ENCODE peak calls at places on chromosome 19, in ten cellular contexts. N is brain microvascular endothelial cell, O is thoracic aorta, P is breast epithelium, K is PC-3, X is heart right ventricle, C is uterus, U is heart left ventricle, I is fibroblast of lung, S is hepatocyte. W is an unnamed sample.
A peak's percentile ranks its signal among the peaks of the same experiment; 100 is the strongest.

GRCh38 chr19:28727133-28727834 is 485.7 kb downstream of the UQCRFS1 start:
- DNase-seq in N (no peak), O (no peak), P (no peak), K (no peak), X (no peak), C (no peak), U (no peak), I (peak; percentile 34), S (no peak), W (no peak)

GRCh38 chr19:58356236-58356970 is 3.1 kb upstream of the A1BG start:
- DNase-seq in N (no peak), O (no peak), P (no peak), K (no peak), X (no peak), C (no peak), U (no peak), I (peak; percentile 39), S (no peak), W (no peak)

GRCh38 chr19:58538257-58539168 is 5.4 kb upstream of the TRIM28 start:
- DNase-seq in N (no peak), O (no peak), P (no peak), K (no peak), X (peak; percentile 53), C (no peak), U (no peak), I (no peak), S (peak; percentile 83), W (peak; percentile 62)

GRCh38 chr19:47446534-47447469 is 24.9 kb downstream of the SLC8A2 start:
- DNase-seq in N (no peak), O (no peak), P (no peak), K (peak; percentile 16), X (no peak), C (peak; percentile 55), U (no peak), I (no peak), S (peak; percentile 50), W (no peak)

GRCh38 chr19:54335164-54335563 is 3.8 kb downstream of the LILRA4 start:
- DNase-seq in N (no peak), O (no peak), P (no peak), K (no peak), X (no peak), C (no peak), U (no peak), I (no peak), S (no peak), W (peak; percentile 29)

GRCh38 chr19:34171539-34171876 is 796 bp upstream of the LSM14A start:
- DNase-seq in N (peak; percentile 55), O (no peak), P (no peak), K (peak; percentile 6), X (no peak), C (no peak), U (no peak), I (peak; percentile 73), S (no peak), W (no peak)

GRCh38 chr19:10013834-10014618 is 743 bp downstream of the RDH8 start:
- DNase-seq in N (no peak), O (no peak), P (no peak), K (peak; percentile 17), X (no peak), C (no peak), U (no peak), I (no peak), S (no peak), W (no peak)

GRCh38 chr19:36931684-36932083 is 15.6 kb downstream of the ZNF568 start:
- DNase-seq in N (no peak), O (no peak), P (no peak), K (no peak), X (no peak), C (no peak), U (no peak), I (no peak), S (no peak), W (no peak)

GRCh38 chr19:47267350-47267759 is 7.3 kb upstream of the INAFM1 start:
- DNase-seq in N (no peak), O (no peak), P (no peak), K (no peak), X (no peak), C (no peak), U (no peak), I (no peak), S (no peak), W (no peak)

GRCh38 chr19:35643255-35644205 is 2.0 kb downstream of the ETV2 start:
- DNase-seq in N (peak; percentile 63), O (no peak), P (peak; percentile 78), K (peak; percentile 72), X (peak; percentile 78), C (peak; percentile 83), U (peak; percentile 86), I (peak; percentile 76), S (peak; percentile 93), W (peak; percentile 89)

GRCh38 chr19:9381367-9381785 is 18.6 kb downstream of the ZNF177 start:
- DNase-seq in N (no peak), O (no peak), P (no peak), K (no peak), X (no peak), C (no peak), U (no peak), I (peak; percentile 4), S (no peak), W (no peak)

GRCh38 chr19:45972944-45973525 is 630 bp downstream of the NOVA2 start:
- DNase-seq in N (no peak), O (no peak), P (no peak), K (no peak), X (no peak), C (no peak), U (no peak), I (no peak), S (peak; percentile 13), W (no peak)

GRCh38 chr19:5144545-5145179 is 175.7 kb downstream of the KDM4B start:
- DNase-seq in N (no peak), O (no peak), P (no peak), K (no peak), X (no peak), C (no peak), U (peak; percentile 26), I (no peak), S (no peak), W (no peak)

GRCh38 chr19:34432797-34433196 is 4.6 kb downstream of the UBA2 start:
- DNase-seq in N (peak; percentile 18), O (no peak), P (no peak), K (no peak), X (peak; percentile 69), C (peak; percentile 29), U (peak; percentile 47), I (peak; percentile 20), S (no peak), W (peak; percentile 91)

GRCh38 chr19:50651174-50651573 is 1.9 kb downstream of the C19orf81 start:
- DNase-seq in N (no peak), O (no peak), P (no peak), K (no peak), X (no peak), C (no peak), U (no peak), I (no peak), S (no peak), W (no peak)

GRCh38 chr19:44696939-44697669 is 1.8 kb upstream of the CEACAM16 start:
- DNase-seq in N (no peak), O (no peak), P (no peak), K (no peak), X (no peak), C (no peak), U (no peak), I (no peak), S (no peak), W (no peak)

GRCh38 chr19:4234142-4234861 is 5.0 kb downstream of the EBI3 start:
- DNase-seq in N (no peak), O (no peak), P (no peak), K (no peak), X (no peak), C (no peak), U (no peak), I (no peak), S (no peak), W (no peak)

DNA sequence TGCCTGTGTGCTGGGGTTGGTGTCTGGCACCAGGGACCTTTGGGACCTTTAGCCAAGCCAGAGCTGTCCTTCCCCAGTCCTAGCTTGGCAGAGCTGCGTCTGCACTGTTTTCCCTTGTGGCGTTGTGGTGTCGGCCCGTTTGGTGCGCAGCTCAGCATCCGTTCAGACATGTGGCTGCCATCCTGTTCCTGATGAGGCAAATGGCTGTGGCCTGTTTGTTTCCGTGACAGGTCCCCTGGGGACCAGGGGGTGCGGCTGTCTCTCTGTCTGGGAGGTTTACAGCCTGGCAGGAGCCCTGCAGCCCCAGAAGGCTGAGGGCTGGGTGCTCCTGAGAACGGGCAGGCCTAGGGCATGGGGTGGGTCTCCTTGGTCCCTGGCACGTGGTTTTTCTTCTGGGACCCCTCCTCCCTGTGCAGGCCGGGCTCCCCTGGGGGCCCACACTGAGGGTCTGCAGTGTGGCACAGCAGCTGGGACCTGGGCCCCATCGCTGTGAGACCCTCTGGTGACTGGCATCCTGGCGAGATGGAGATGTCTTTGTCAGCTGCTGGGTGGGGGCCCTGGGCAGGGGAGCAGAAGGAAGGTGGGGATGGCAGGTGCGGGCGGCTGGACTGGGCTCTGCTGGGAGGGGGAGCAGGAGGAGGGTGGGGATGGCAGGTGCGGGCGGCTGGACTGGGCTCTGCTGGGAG is 4.0 kb downstream of the SPPL2B start:
- DNase-seq in N (no peak), O (no peak), P (no peak), K (no peak), X (no peak), C (no peak), U (peak; percentile 56), I (no peak), S (no peak), W (no peak)
- H3K4me3 ChIP-seq in N (no peak overlapping the region), O (no peak overlapping the region), P (no peak overlapping the region), K (no peak overlapping the region), X (no peak overlapping the region), C (no peak overlapping the region), U (no peak overlapping the region), I (no peak overlapping the region), S (no peak overlapping the region), W (no peak overlapping the region)

DNA sequence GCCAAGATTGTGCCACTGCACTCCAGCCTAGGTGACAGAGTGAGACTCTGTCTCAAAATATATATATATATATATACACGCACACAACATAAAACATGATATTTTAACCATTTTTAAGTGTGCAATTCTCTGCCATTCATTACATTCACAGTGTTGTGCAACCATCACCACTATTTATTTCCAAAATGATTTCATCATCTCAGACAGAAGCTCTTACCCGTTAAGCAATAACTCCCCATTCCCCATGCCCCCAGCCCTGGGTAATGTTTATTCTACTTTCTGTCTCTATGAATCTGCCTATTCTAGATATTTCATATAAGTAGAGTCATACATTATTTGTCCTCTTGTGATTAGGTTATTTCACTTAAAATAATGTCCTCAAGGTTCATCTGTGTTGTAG is 20.3 kb downstream of the WDR88 start:
- DNase-seq in N (no peak), O (no peak), P (no peak), K (no peak), X (no peak), C (no peak), U (no peak), I (peak; percentile 76), S (no peak), W (no peak)
- TF ChIP-seq CTCF in N (no peak), O (no peak), P (no peak), K (no peak), X (no peak), C (no peak), U (no peak), I (no peak), S (no peak), W (no peak)

GRCh38 chr19:38019427-38019724 is 112.4 kb downstream of the SIPA1L3 start:
- DNase-seq in N (no peak), O (no peak), P (no peak), K (no peak), X (no peak), C (no peak), U (no peak), I (no peak), S (no peak), W (no peak)
- H3K27ac ChIP-seq in N (no peak overlapping the region), O (no peak overlapping the region), P (no peak overlapping the region), K (no peak overlapping the region), X (no peak overlapping the region), C (no peak overlapping the region), U (no peak overlapping the region), I (no peak overlapping the region), S (no peak overlapping the region), W (no peak overlapping the region)

GRCh38 chr19:38617283-38617763 is 430 bp downstream of the MAP4K1 start:
- DNase-seq in N (no peak), O (no peak), P (no peak), K (no peak), X (no peak), C (no peak), U (no peak), I (no peak), S (no peak), W (no peak)
- H3K4me3 ChIP-seq in N (no peak overlapping the region), O (peak overlapping the region; percentile 99), P (peak overlapping the region; percentile 93), K (no peak overlapping the region), X (peak overlapping the region; percentile 98), C (no peak overlapping the region), U (peak overlapping the region; percentile 95), I (no peak overlapping the region), S (no peak overlapping the region), W (peak overlapping the region; percentile 95)

W was measured in coronary artery.